ENCODE peak calls at places on chromosomes 4 and X, in four cellular contexts. F is GM12892, H is HCT116, B is body of pancreas. C is an unnamed sample.

GRCh38 chrX:56026816-56027215 is 205.3 kb upstream of the KLF8 start:
- DNase-seq in F (no peak), B (no peak), H (no peak), C (no peak)

GRCh38 chr4:3689006-3689405 is 77.2 kb upstream of the ADRA2C start:
- DNase-seq in F (no peak), B (no peak), H (no peak), C (no peak)

GRCh38 chrX:110284159-110284558 is 33.7 kb downstream of the AMMECR1 start:
- DNase-seq in F (no peak), B (no peak), H (no peak), C (peak)

GRCh38 chrX:30308263-30309138 is 689 bp downstream of the NR0B1 start:
- DNase-seq in B (peak), F (no peak), H (no peak), C (no peak)

GRCh38 chrX:95505721-95506120 is 1178.9 kb upstream of the DIAPH2 start:
- DNase-seq in B (no peak), H (no peak), F (no peak), C (no peak)

GRCh38 chr4:166501941-166502382 is 628.9 kb downstream of the TLL1 start:
- DNase-seq in H (peak), F (no peak), B (peak), C (peak)

GRCh38 chr4:113582737-113583136 is 178.8 kb downstream of the CAMK2D start:
- DNase-seq in H (no peak), B (no peak), F (no peak), C (no peak)

GRCh38 chr4:6125103-6125651 is 75.2 kb downstream of the JAKMIP1 start:
- DNase-seq in H (no peak), B (no peak), F (no peak), C (no peak)

GRCh38 chr4:119191505-119191904 is 21.0 kb upstream of the USP53 start:
- DNase-seq in B (no peak), F (no peak), H (no peak), C (no peak)

GRCh38 chr4:23932935-23933334 is 43.1 kb upstream of the PPARGC1A start:
- DNase-seq in H (no peak), B (no peak), F (no peak), C (no peak)

GRCh38 chr4:145041378-145041777 is 56.6 kb downstream of the ANAPC10 start:
- DNase-seq in H (no peak), F (no peak), B (no peak), C (no peak)

GRCh38 chr4:182555997-182556418 is 312.8 kb downstream of the TENM3 start:
- DNase-seq in F (no peak), B (no peak), H (no peak), C (no peak)

GRCh38 chr4:140237616-140238352 is 83.8 kb upstream of the MAML3 start:
- DNase-seq in B (peak), H (no peak), F (no peak), C (no peak)

GRCh38 chr4:164748375-164748774 is 5.6 kb upstream of the SMIM31 start:
- DNase-seq in H (peak), F (no peak), B (no peak), C (no peak)

GRCh38 chr4:56656346-56656643 is 24.8 kb downstream of the HOPX start:
- DNase-seq in B (peak), F (no peak), H (no peak), C (no peak)

GRCh38 chr4:185587444-185588161 is 52.3 kb upstream of the PDLIM3 start:
- DNase-seq in B (no peak), F (peak), H (no peak), C (no peak)

GRCh38 chrX:2862404-2862803 is 33.7 kb downstream of the GYG2 start:
- DNase-seq in B (no peak), F (no peak), H (no peak), C (no peak)

GRCh38 chr4:1410491-1411325 is 4.5 kb upstream of the NKX1-1 start:
- DNase-seq in H (no peak), F (peak), B (peak), C (no peak)

GRCh38 chrX:112877771-112878173 is 37.1 kb upstream of the AMOT start:
- DNase-seq in B (no peak), F (no peak), H (no peak), C (no peak)

GRCh38 chr4:170089743-170090666 is at the start of gene AADAT:
- DNase-seq in B (peak), H (peak), F (peak), C (peak)

GRCh38 chrX:13078739-13079444 is 34.5 kb upstream of the FAM9C start:
- DNase-seq in F (no peak), B (peak), H (no peak), C (no peak)

GRCh38 chrX:49199906-49200771 is at the start of gene SYP:
- DNase-seq in B (peak), F (peak), H (peak), C (peak)
- TF ChIP-seq POLR2A in B (peak), F (peak), H (peak), C (peak)

DNA sequence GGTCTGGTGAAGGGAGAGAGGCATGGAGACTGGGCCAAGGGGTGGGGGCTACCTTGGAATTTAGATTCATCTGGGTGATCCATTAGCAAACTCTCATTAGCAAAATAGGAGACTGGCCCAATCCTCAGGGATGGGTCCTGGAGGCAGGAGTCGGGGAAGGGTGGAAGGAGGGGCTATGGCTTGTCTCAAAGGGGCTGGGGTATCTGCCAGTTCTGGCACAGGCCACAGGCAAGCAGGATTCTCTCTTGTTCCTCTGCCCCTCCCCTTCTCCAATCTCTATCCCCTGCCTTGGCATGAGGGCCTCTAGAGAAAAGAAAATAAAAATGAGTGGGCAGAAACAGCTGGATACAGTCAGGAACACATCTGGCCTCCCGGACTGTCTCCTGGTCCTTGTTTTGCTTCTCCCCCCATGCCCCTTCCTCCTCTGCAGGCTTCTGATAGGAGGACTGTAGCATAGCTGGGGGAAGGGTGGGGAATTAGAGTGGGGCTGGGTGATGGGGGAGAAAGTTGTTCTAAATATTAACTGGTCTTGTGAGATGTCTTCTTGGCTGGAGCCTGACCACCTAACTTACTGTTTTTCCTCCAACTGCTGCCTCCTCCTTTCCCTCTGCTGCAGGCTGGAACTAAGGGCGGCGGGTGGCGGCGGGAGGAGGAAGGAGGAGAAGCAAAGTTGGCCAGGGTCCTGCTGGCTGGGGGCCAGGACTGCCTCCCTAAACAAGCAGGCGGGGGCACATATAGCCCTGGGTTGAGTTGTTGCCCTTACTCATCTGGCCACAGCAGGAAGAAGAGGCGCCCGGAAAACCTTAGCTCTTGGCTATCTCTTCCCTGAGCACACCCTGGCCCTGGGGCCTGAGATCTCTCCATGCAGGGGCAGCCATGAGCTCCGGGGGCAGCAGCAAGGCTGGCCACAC is 53.3 kb upstream of the LAS1L start:
- DNase-seq in H (no peak), B (peak), F (no peak), C (peak)
- TF ChIP-seq POLR2A in H (no peak), B (no peak), F (no peak), C (no peak)

GRCh38 chr4:151407018-151407417 is 2.0 kb upstream of the FHIP1A start:
- DNase-seq in H (no peak), F (no peak), B (no peak), C (no peak)

GRCh38 chr4:151409470-151410313 is 716 bp downstream of the FHIP1A start:
- DNase-seq in F (no peak), H (peak), B (peak), C (no peak)

GRCh38 chr4:151407466-151408379 is 1.3 kb upstream of the FHIP1A start:
- DNase-seq in F (peak), H (no peak), B (peak), C (no peak)

GRCh38 chr4:151408380-151408629 is 671 bp upstream of the FHIP1A start:
- DNase-seq in H (no peak), B (no peak), F (peak), C (no peak)

GRCh38 chr4:151408630-151409469 is at the start of gene FHIP1A:
- DNase-seq in F (peak), H (peak), B (peak), C (peak)
- TF ChIP-seq POLR2A in F (no peak), H (peak), B (peak), C (no peak)

GRCh38 chrX:125094901-125095300 is 224.8 kb upstream of the TEX13C start:
- DNase-seq in F (no peak), H (no peak), B (no peak), C (no peak)

DNA sequence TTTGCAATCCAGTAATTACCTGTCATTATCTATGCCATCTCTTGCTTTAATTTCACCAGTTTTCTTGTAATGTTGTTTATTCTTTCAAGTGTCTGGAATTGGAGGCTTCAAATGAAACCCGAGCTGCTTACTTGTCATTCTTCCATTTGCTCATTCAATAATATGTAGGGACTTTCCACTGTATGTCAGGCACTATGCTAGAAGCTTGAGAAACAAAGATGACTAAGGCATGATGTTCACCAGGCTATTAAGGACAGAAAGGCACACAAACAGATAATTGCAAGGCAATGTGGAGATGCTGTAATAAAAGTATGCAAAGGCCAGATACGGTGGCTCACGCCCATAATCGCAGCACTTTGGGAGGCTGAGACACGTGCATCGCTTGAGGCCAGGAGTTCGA is 229.6 kb upstream of the TEX13C start:
- DNase-seq in B (no peak), H (no peak), F (no peak), C (no peak)
- TF ChIP-seq POLR2A in B (no peak), H (no peak), F (no peak), C (no peak)

DNA sequence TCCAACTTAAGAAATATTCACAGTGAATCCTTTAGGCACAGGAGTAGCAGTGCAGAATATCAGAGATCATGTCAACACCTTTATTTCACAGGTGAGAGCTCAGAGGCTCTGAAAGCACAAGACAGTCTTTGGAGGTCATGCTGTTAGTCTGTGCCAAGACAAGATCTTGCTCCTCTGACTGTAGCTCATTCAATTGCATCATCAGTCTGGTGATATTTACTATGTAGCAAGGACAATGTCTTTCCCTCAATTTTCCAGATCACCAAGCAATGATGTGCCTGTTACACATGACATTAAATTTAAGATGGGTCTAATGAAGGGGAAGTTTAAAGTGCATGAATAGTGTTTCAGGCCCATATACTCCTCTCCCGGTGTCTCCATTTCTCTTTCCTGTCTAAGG is 277.5 kb downstream of the IL15 start:
- DNase-seq in F (no peak), B (no peak), H (no peak), C (no peak)
- TF ChIP-seq POLR2A in F (no peak), B (no peak), H (no peak), C (no peak)

GRCh38 chr4:151325320-151326246 is at the start of gene SH3D19:
- DNase-seq in F (no peak), B (peak), H (peak), C (peak)
- TF ChIP-seq POLR2A in F (no peak), B (peak), H (no peak), C (peak)

C was measured in H54.